ENCODE peak calls at places on chromosomes 16 and 17, in five cellular contexts. One of them, this sample, is unnamed.

GRCh38 chr16:12425134-12425941 is 378.3 kb downstream of the CPPED1 start:
- DNase-seq in RWPE2: no peak
- DNase-seq in dorsolateral prefrontal cortex: no peak
- DNase-seq in cardiac muscle cell: no peak
- DNase-seq in activated CD4-positive, alpha-beta T cell treated with anti-CD3 and anti-CD28 coated beads, Interleukin-2, amount 50 U/mL, for 1 hour: no peak
- DNase-seq in this sample: no peak

GRCh38 chr16:88415381-88416323 is 32.9 kb downstream of the ZNF469 start:
- DNase-seq in RWPE2: no peak
- DNase-seq in dorsolateral prefrontal cortex: no peak
- DNase-seq in cardiac muscle cell: no peak
- DNase-seq in activated CD4-positive, alpha-beta T cell treated with anti-CD3 and anti-CD28 coated beads, Interleukin-2, amount 50 U/mL, for 1 hour: no peak
- DNase-seq in this sample: no peak

GRCh38 chr16:9256196-9256595 is 164.8 kb downstream of the HAPSTR1 start:
- DNase-seq in RWPE2: no peak
- DNase-seq in dorsolateral prefrontal cortex: no peak
- DNase-seq in cardiac muscle cell: no peak
- DNase-seq in activated CD4-positive, alpha-beta T cell treated with anti-CD3 and anti-CD28 coated beads, Interleukin-2, amount 50 U/mL, for 1 hour: no peak
- DNase-seq in this sample: peak

GRCh38 chr16:90077757-90078593 is 844 bp upstream of the PRDM7 start:
- DNase-seq in RWPE2: no peak
- DNase-seq in dorsolateral prefrontal cortex: no peak
- DNase-seq in cardiac muscle cell: peak
- DNase-seq in activated CD4-positive, alpha-beta T cell treated with anti-CD3 and anti-CD28 coated beads, Interleukin-2, amount 50 U/mL, for 1 hour: peak
- DNase-seq in this sample: peak

GRCh38 chr16:67718668-67719047 is 458 bp downstream of the GFOD2 start:
- DNase-seq in RWPE2: no peak
- DNase-seq in dorsolateral prefrontal cortex: no peak
- DNase-seq in cardiac muscle cell: no peak
- DNase-seq in activated CD4-positive, alpha-beta T cell treated with anti-CD3 and anti-CD28 coated beads, Interleukin-2, amount 50 U/mL, for 1 hour: no peak
- DNase-seq in this sample: no peak

GRCh38 chr16:27245276-27246231 is 23.0 kb downstream of the NSMCE1 start:
- DNase-seq in RWPE2: no peak
- DNase-seq in dorsolateral prefrontal cortex: no peak
- DNase-seq in cardiac muscle cell: peak
- DNase-seq in activated CD4-positive, alpha-beta T cell treated with anti-CD3 and anti-CD28 coated beads, Interleukin-2, amount 50 U/mL, for 1 hour: no peak
- DNase-seq in this sample: no peak

GRCh38 chr16:29107299-29107698 is 122.4 kb downstream of the LAT start:
- DNase-seq in RWPE2: no peak
- DNase-seq in dorsolateral prefrontal cortex: no peak
- DNase-seq in cardiac muscle cell: no peak
- DNase-seq in activated CD4-positive, alpha-beta T cell treated with anti-CD3 and anti-CD28 coated beads, Interleukin-2, amount 50 U/mL, for 1 hour: no peak
- DNase-seq in this sample: no peak

GRCh38 chr16:27642753-27643152 is 92.8 kb downstream of the KATNIP start:
- DNase-seq in RWPE2: no peak
- DNase-seq in dorsolateral prefrontal cortex: no peak
- DNase-seq in cardiac muscle cell: peak
- DNase-seq in activated CD4-positive, alpha-beta T cell treated with anti-CD3 and anti-CD28 coated beads, Interleukin-2, amount 50 U/mL, for 1 hour: no peak
- DNase-seq in this sample: no peak

GRCh38 chr16:14018848-14019247 is 52.3 kb upstream of the MRTFB start:
- DNase-seq in RWPE2: no peak
- DNase-seq in dorsolateral prefrontal cortex: no peak
- DNase-seq in cardiac muscle cell: no peak
- DNase-seq in activated CD4-positive, alpha-beta T cell treated with anti-CD3 and anti-CD28 coated beads, Interleukin-2, amount 50 U/mL, for 1 hour: no peak
- DNase-seq in this sample: no peak

GRCh38 chr17:78013683-78014467 is 55.4 kb downstream of the TNRC6C start:
- DNase-seq in RWPE2: no peak
- DNase-seq in dorsolateral prefrontal cortex: no peak
- DNase-seq in cardiac muscle cell: peak
- DNase-seq in activated CD4-positive, alpha-beta T cell treated with anti-CD3 and anti-CD28 coated beads, Interleukin-2, amount 50 U/mL, for 1 hour: peak
- DNase-seq in this sample: peak

GRCh38 chr16:89050868-89051311 is 42.8 kb upstream of the ACSF3 start:
- DNase-seq in RWPE2: peak
- DNase-seq in dorsolateral prefrontal cortex: no peak
- DNase-seq in cardiac muscle cell: no peak
- DNase-seq in activated CD4-positive, alpha-beta T cell treated with anti-CD3 and anti-CD28 coated beads, Interleukin-2, amount 50 U/mL, for 1 hour: no peak
- DNase-seq in this sample: no peak

GRCh38 chr16:2969545-2970521 is 685 bp downstream of the PAQR4 start:
- DNase-seq in RWPE2: peak
- DNase-seq in dorsolateral prefrontal cortex: peak
- DNase-seq in cardiac muscle cell: peak
- DNase-seq in activated CD4-positive, alpha-beta T cell treated with anti-CD3 and anti-CD28 coated beads, Interleukin-2, amount 50 U/mL, for 1 hour: peak
- DNase-seq in this sample: peak

GRCh38 chr17:55735784-55736405 is 13.2 kb upstream of the TMEM100 start:
- DNase-seq in RWPE2: no peak
- DNase-seq in dorsolateral prefrontal cortex: no peak
- DNase-seq in cardiac muscle cell: peak
- DNase-seq in activated CD4-positive, alpha-beta T cell treated with anti-CD3 and anti-CD28 coated beads, Interleukin-2, amount 50 U/mL, for 1 hour: peak
- DNase-seq in this sample: no peak

GRCh38 chr17:43707184-43707583 is 45.5 kb upstream of the MEOX1 start:
- DNase-seq in RWPE2: no peak
- DNase-seq in dorsolateral prefrontal cortex: no peak
- DNase-seq in cardiac muscle cell: no peak
- DNase-seq in activated CD4-positive, alpha-beta T cell treated with anti-CD3 and anti-CD28 coated beads, Interleukin-2, amount 50 U/mL, for 1 hour: no peak
- DNase-seq in this sample: no peak

GRCh38 chr16:55815320-55815719 is 17.6 kb downstream of the CES1 start:
- DNase-seq in RWPE2: peak
- DNase-seq in dorsolateral prefrontal cortex: no peak
- DNase-seq in cardiac muscle cell: no peak
- DNase-seq in activated CD4-positive, alpha-beta T cell treated with anti-CD3 and anti-CD28 coated beads, Interleukin-2, amount 50 U/mL, for 1 hour: no peak
- DNase-seq in this sample: no peak

GRCh38 chr17:54153423-54153822 is 330.7 kb downstream of the KIF2B start:
- DNase-seq in RWPE2: no peak
- DNase-seq in dorsolateral prefrontal cortex: no peak
- DNase-seq in cardiac muscle cell: no peak
- DNase-seq in activated CD4-positive, alpha-beta T cell treated with anti-CD3 and anti-CD28 coated beads, Interleukin-2, amount 50 U/mL, for 1 hour: no peak
- DNase-seq in this sample: no peak

GRCh38 chr16:57562669-57563486 is 20.4 kb downstream of the ADGRG5 start:
- DNase-seq in RWPE2: peak
- DNase-seq in dorsolateral prefrontal cortex: no peak
- DNase-seq in cardiac muscle cell: no peak
- DNase-seq in activated CD4-positive, alpha-beta T cell treated with anti-CD3 and anti-CD28 coated beads, Interleukin-2, amount 50 U/mL, for 1 hour: no peak
- DNase-seq in this sample: no peak

GRCh38 chr17:42835732-42836131 is 2.5 kb downstream of the PSME3 start:
- DNase-seq in RWPE2: no peak
- DNase-seq in dorsolateral prefrontal cortex: no peak
- DNase-seq in cardiac muscle cell: no peak
- DNase-seq in activated CD4-positive, alpha-beta T cell treated with anti-CD3 and anti-CD28 coated beads, Interleukin-2, amount 50 U/mL, for 1 hour: no peak
- DNase-seq in this sample: no peak

GRCh38 chr17:72445055-72445991 is 324.5 kb downstream of the SOX9 start:
- DNase-seq in RWPE2: no peak
- DNase-seq in dorsolateral prefrontal cortex: no peak
- DNase-seq in cardiac muscle cell: no peak
- DNase-seq in activated CD4-positive, alpha-beta T cell treated with anti-CD3 and anti-CD28 coated beads, Interleukin-2, amount 50 U/mL, for 1 hour: no peak
- DNase-seq in this sample: no peak

GRCh38 chr16:17607624-17608023 is 136.9 kb upstream of the XYLT1 start:
- DNase-seq in RWPE2: no peak
- DNase-seq in dorsolateral prefrontal cortex: no peak
- DNase-seq in cardiac muscle cell: no peak
- DNase-seq in activated CD4-positive, alpha-beta T cell treated with anti-CD3 and anti-CD28 coated beads, Interleukin-2, amount 50 U/mL, for 1 hour: no peak
- DNase-seq in this sample: no peak

GRCh38 chr17:3030096-3030495 is 33.3 kb downstream of the OR1D5 start:
- DNase-seq in RWPE2: peak
- DNase-seq in dorsolateral prefrontal cortex: no peak
- DNase-seq in cardiac muscle cell: peak
- DNase-seq in activated CD4-positive, alpha-beta T cell treated with anti-CD3 and anti-CD28 coated beads, Interleukin-2, amount 50 U/mL, for 1 hour: no peak
- DNase-seq in this sample: no peak

This sample was measured in GDM1.